ENCODE peak calls at places on chromosomes 5 and 9, in ten cellular contexts. B is SJSA1; N is spleen; Y is esophagus squamous epithelium; H is breast epithelium; C is upper lobe of right lung; F is CD8-positive, alpha-beta T cell; W is mesendoderm; M is ovary; R is cardiac muscle cell. S is an unnamed sample. For H3K4me1, the result is how much of the 10 kb centered on the place peaks cover.

GRCh38 chr5:77398458-77398857 is 93.7 kb downstream of the WDR41 start:
- DNase-seq in B (no peak), N (no peak), Y (no peak), H (no peak), C (no peak), F (no peak), W (no peak), M (no peak), R (no peak), S (no peak)

GRCh38 chr5:72326298-72326649 is 6.1 kb downstream of the PTCD2 start:
- DNase-seq in B (no peak), N (no peak), Y (no peak), H (no peak), C (no peak), F (no peak), W (no peak), M (no peak), R (no peak), S (no peak)

GRCh38 chr5:79086116-79086515 is 16.5 kb downstream of the BHMT2 start:
- DNase-seq in B (no peak), N (no peak), Y (no peak), H (no peak), C (no peak), F (no peak), W (no peak), M (no peak), R (no peak), S (no peak)

GRCh38 chr9:35225677-35226076 is 63.9 kb downstream of the UNC13B start:
- DNase-seq in B (no peak), N (no peak), Y (no peak), H (no peak), C (no peak), F (no peak), W (no peak), M (no peak), R (no peak), S (no peak)

GRCh38 chr5:144356489-144356888 is 185.8 kb downstream of the KCTD16 start:
- DNase-seq in B (no peak), N (no peak), Y (no peak), H (no peak), C (no peak), F (no peak), W (peak), M (no peak), R (no peak), S (no peak)

GRCh38 chr5:71955718-71956117 is 151.6 kb upstream of the MAP1B start:
- DNase-seq in B (no peak), N (no peak), Y (no peak), H (no peak), C (no peak), F (no peak), W (no peak), M (no peak), R (no peak), S (no peak)

GRCh38 chr5:45376463-45376862 is 319.7 kb downstream of the HCN1 start:
- DNase-seq in B (no peak), N (no peak), Y (no peak), H (no peak), C (no peak), F (no peak), W (no peak), M (no peak), R (peak), S (no peak)

GRCh38 chr5:150513375-150514309 is 5.7 kb downstream of the NDST1 start:
- DNase-seq in B (no peak), N (no peak), Y (no peak), H (no peak), C (no peak), F (no peak), W (peak), M (no peak), R (no peak), S (no peak)

GRCh38 chr5:10233505-10233904 is 16.2 kb downstream of the ATPSCKMT start:
- DNase-seq in B (peak), N (no peak), Y (no peak), H (no peak), C (peak), F (no peak), W (peak), M (no peak), R (peak), S (peak)

GRCh38 chr9:106684940-106685695 is 177.8 kb upstream of the ZNF462 start:
- DNase-seq in B (no peak), N (no peak), Y (no peak), H (no peak), C (no peak), F (no peak), W (no peak), M (no peak), R (no peak), S (no peak)

GRCh38 chr9:106862946-106863740 is at the start of gene ZNF462:
- DNase-seq in B (peak), N (no peak), Y (no peak), H (no peak), C (no peak), F (no peak), W (peak), M (peak), R (peak), S (peak)

GRCh38 chr5:22557251-22557650 is 295.9 kb downstream of the CDH12 start:
- DNase-seq in B (no peak), N (no peak), Y (no peak), H (no peak), C (no peak), F (no peak), W (no peak), M (no peak), R (no peak), S (no peak)

DNA sequence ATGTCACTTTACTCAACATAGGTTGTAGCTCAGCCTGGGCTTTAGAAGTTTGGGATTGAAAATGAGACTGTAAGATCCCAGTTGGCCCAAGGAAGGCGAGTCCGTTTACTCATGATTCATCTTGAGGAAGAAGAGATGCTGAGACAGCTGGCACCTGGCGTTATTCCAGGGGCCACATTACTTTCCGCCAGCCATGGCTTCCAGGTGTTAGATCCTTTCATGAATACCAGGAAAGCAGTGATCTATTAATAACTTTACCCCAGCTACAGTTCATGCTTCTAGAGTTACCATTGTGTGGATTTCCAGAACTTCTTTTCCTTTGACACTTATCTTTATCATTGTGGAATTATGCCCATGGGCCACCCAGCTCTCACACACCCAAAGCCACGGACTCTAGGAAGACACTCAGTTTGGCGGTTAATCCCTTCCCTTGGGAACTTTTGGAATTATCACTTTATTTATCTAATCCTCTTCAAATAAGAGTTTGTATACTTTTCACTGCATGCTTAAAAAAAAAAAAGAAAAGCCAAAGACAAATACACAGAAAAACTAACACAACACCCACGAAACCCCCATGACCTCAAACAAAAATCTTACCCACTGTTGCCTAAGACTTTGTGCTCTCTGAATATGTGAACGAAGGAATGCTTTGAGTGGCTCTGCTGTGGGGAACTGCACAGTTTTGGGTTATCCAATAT is 26.9 kb downstream of the RAI14 start:
- DNase-seq in B (peak), N (no peak), Y (no peak), H (no peak), C (no peak), F (no peak), W (no peak), M (no peak), R (no peak), S (no peak)
- H3K4me3 ChIP-seq in B (no peak), N (no peak), Y (no peak), H (no peak), C (no peak), F (no peak), W (no peak), M (no peak), R (no peak), S (no peak)

DNA sequence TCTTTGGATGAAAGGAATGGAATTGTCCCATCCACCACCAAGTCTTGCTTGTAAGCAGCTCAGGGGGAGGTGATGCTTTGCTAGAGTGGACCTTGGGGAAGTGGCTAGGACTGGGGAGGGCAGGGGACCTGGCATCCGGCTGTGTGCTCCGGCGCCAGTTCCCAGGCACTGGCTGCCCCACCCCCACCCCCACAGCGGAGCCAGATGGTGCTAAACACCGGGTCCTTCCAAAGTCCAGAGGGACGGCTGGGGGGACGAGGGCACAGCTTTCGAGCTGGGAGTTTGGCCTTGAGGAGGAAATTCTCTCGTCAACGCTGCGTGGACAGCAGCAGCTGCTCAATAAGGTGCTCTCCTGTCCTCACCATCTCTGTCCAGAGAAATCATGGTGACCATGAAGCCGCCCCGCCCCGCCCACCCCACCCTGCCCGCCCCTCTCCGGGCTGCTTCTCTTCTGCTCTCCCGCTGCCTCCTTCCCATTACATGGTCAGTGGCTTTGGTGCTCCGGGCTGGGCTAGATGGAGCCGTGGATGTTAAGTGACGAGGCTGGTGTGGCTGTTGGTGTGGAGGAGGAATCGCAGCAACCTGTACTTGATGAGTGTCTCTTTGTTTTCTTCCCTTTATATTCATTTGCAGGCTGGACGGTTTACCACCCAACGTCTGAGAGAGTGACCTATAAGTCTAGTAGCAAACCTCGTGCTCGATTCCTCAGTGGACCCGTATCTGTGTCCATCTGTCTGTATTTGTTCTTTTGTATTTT is 115.7 kb downstream of the WNK2 start:
- DNase-seq in B (no peak), N (peak), Y (no peak), H (no peak), C (no peak), F (no peak), W (no peak), M (no peak), R (no peak), S (no peak)
- H3K4me1 ChIP-seq in B (under half), N (under half), Y (under half), H (under half), C (under half), F (under half), W (under half), M (under half), R (under half), S (under half)

GRCh38 chr5:136038635-136039034 is 9.8 kb downstream of the TGFBI start:
- DNase-seq in B (no peak), N (peak), Y (no peak), H (no peak), C (no peak), F (no peak), W (peak), M (no peak), R (peak), S (no peak)
- H3K4me3 ChIP-seq in B (no peak), N (no peak), Y (no peak), H (no peak), C (no peak), F (no peak), W (no peak), M (no peak), R (no peak), S (no peak)

DNA sequence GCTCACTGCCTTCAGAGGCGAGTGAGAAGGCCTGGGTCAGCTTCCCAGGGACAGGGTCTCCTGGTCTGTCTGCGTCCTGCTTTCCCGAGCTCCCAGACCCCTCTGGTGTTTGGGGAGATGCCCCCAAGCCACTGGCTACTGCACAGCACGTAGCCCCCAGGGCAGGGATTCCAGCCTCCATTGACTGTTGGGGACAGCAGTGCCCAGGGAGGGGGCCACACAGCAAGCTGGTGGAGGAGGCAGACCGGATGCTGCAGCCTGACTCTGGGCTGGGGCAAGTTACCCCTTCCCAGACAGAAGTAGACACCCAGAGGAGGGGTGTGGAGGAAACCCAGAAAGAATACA is 626 bp upstream of the SARDH start:
- DNase-seq in B (no peak), N (no peak), Y (no peak), H (no peak), C (no peak), F (no peak), W (no peak), M (no peak), R (no peak), S (no peak)
- H3K4me1 ChIP-seq in B (under half), N (under half), Y (under half), H (under half), C (under half), F (under half), W (under half), M (under half), R (under half), S (under half)

DNA sequence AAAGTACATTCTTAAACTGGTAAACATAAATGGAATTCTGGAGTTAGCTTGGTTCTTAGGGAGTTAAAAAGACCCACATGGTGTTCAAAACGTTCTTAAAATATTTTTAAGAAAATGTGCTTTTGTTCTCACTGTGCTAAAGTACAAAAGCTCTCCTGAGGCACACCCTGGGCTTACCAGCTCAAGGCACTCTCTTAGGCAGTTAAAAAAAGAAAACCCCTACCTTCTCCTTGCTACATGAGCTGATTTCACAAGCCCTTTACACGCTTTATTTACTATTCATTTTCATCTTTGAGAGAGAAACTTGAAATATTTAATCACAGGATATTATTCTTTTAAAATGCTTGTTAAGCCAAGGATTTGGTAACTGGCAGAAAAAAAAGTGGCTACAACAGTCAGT is 723.3 kb upstream of the GRAMD2B start:
- DNase-seq in B (peak), N (no peak), Y (no peak), H (no peak), C (no peak), F (no peak), W (no peak), M (no peak), R (peak), S (no peak)
- H3K4me3 ChIP-seq in B (no peak), N (no peak), Y (no peak), H (no peak), C (peak), F (no peak), W (no peak), M (no peak), R (no peak), S (no peak)

GRCh38 chr5:147752666-147753290 is 29.8 kb downstream of the JAKMIP2 start:
- DNase-seq in B (no peak), N (no peak), Y (no peak), H (no peak), C (no peak), F (no peak), W (no peak), M (no peak), R (no peak), S (no peak)
- H3K4me1 ChIP-seq in B (under half), N (under half), Y (under half), H (under half), C (under half), F (under half), W (under half), M (under half), R (under half), S (under half)

DNA sequence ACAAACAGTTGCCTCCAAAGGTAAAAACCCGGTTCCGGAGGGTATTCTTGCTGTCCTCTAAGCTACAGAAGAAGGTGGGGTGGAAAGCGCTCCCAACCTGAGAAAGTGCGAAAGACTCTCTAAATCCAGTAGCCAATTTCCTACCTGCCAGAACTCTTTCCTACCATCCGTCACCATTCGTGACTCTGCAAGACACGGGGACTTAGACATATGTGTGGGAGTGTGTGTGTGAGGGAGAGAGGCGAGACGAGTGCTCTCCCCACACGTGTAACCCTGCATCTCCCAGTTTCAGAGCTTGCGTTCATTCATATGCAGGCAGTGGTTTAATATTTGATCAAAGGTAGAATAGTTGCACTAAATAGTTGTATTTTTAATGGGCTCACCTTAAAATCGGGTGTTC is 473 bp upstream of the GABRA1 start:
- DNase-seq in B (no peak), N (no peak), Y (no peak), H (no peak), C (no peak), F (no peak), W (peak), M (no peak), R (no peak), S (no peak)
- H3K4me3 ChIP-seq in B (no peak), N (no peak), Y (no peak), H (no peak), C (no peak), F (no peak), W (peak), M (no peak), R (no peak), S (no peak)

GRCh38 chr5:177362102-177362868 is 4.6 kb downstream of the RGS14 start:
- DNase-seq in B (no peak), N (no peak), Y (no peak), H (no peak), C (no peak), F (no peak), W (no peak), M (no peak), R (no peak), S (no peak)
- H3K4me1 ChIP-seq in B (under half), N (half or more), Y (half or more), H (under half), C (under half), F (half or more), W (under half), M (under half), R (under half), S (under half)

S was measured in prostate gland.